ENCODE peak calls at places on chromosome 7, in nine cellular contexts. One of them, this sample, is unnamed.

GRCh38 chr7:82701941-82702340 is 258.4 kb upstream of the CACNA2D1 start:
- DNase-seq in choroid plexus epithelial cell: no peak
- DNase-seq in Peyer's patch: no peak
- DNase-seq in lower lobe of right lung: no peak
- DNase-seq in dorsolateral prefrontal cortex: no peak
- DNase-seq in BE2C: no peak
- DNase-seq in endothelial cell: no peak
- DNase-seq in spleen: no peak
- DNase-seq in neural crest cell: no peak
- DNase-seq in this sample: no peak

GRCh38 chr7:71746004-71746403 is 614.1 kb downstream of the GALNT17 start:
- DNase-seq in Peyer's patch: no peak
- DNase-seq in dorsolateral prefrontal cortex: no peak
- DNase-seq in neural crest cell: no peak
- DNase-seq in lower lobe of right lung: no peak
- DNase-seq in spleen: no peak
- DNase-seq in choroid plexus epithelial cell: no peak
- DNase-seq in BE2C: no peak
- DNase-seq in endothelial cell: no peak
- DNase-seq in this sample: no peak

GRCh38 chr7:4937411-4937810 is 21.6 kb downstream of the MMD2 start:
- DNase-seq in Peyer's patch: no peak
- DNase-seq in choroid plexus epithelial cell: no peak
- DNase-seq in dorsolateral prefrontal cortex: no peak
- DNase-seq in neural crest cell: no peak
- DNase-seq in endothelial cell: no peak
- DNase-seq in spleen: no peak
- DNase-seq in BE2C: no peak
- DNase-seq in lower lobe of right lung: no peak
- DNase-seq in this sample: no peak

GRCh38 chr7:23232966-23233365 is 13.6 kb upstream of the GPNMB start:
- DNase-seq in lower lobe of right lung: no peak
- DNase-seq in BE2C: no peak
- DNase-seq in dorsolateral prefrontal cortex: no peak
- DNase-seq in choroid plexus epithelial cell: no peak
- DNase-seq in Peyer's patch: no peak
- DNase-seq in spleen: no peak
- DNase-seq in neural crest cell: no peak
- DNase-seq in endothelial cell: no peak
- DNase-seq in this sample: no peak

GRCh38 chr7:146902728-146903127 is 786.1 kb downstream of the CNTNAP2 start:
- DNase-seq in neural crest cell: no peak
- DNase-seq in endothelial cell: no peak
- DNase-seq in dorsolateral prefrontal cortex: no peak
- DNase-seq in choroid plexus epithelial cell: no peak
- DNase-seq in lower lobe of right lung: no peak
- DNase-seq in Peyer's patch: no peak
- DNase-seq in BE2C: no peak
- DNase-seq in spleen: no peak
- DNase-seq in this sample: no peak

GRCh38 chr7:2710901-2711551 is 23.0 kb downstream of the AMZ1 start:
- DNase-seq in neural crest cell: no peak
- DNase-seq in endothelial cell: no peak
- DNase-seq in dorsolateral prefrontal cortex: no peak
- DNase-seq in Peyer's patch: peak
- DNase-seq in choroid plexus epithelial cell: peak
- DNase-seq in lower lobe of right lung: no peak
- DNase-seq in spleen: no peak
- DNase-seq in BE2C: no peak
- DNase-seq in this sample: no peak

GRCh38 chr7:27150568-27151340 is 1.6 kb downstream of the HOXA3 start:
- DNase-seq in lower lobe of right lung: peak
- DNase-seq in Peyer's patch: peak
- DNase-seq in endothelial cell: peak
- DNase-seq in neural crest cell: peak
- DNase-seq in BE2C: peak
- DNase-seq in spleen: peak
- DNase-seq in dorsolateral prefrontal cortex: no peak
- DNase-seq in choroid plexus epithelial cell: peak
- DNase-seq in this sample: peak

GRCh38 chr7:48887500-48887899 is 36.8 kb upstream of the CDC14C start:
- DNase-seq in neural crest cell: no peak
- DNase-seq in spleen: no peak
- DNase-seq in Peyer's patch: no peak
- DNase-seq in dorsolateral prefrontal cortex: peak
- DNase-seq in lower lobe of right lung: no peak
- DNase-seq in endothelial cell: no peak
- DNase-seq in BE2C: no peak
- DNase-seq in choroid plexus epithelial cell: peak
- DNase-seq in this sample: no peak

GRCh38 chr7:43511769-43512515 is 71.0 kb upstream of the STK17A start:
- DNase-seq in Peyer's patch: no peak
- DNase-seq in BE2C: no peak
- DNase-seq in spleen: no peak
- DNase-seq in choroid plexus epithelial cell: no peak
- DNase-seq in lower lobe of right lung: no peak
- DNase-seq in endothelial cell: no peak
- DNase-seq in neural crest cell: no peak
- DNase-seq in dorsolateral prefrontal cortex: no peak
- DNase-seq in this sample: no peak

GRCh38 chr7:88306590-88307048 is at the start of gene STEAP4:
- DNase-seq in lower lobe of right lung: peak
- DNase-seq in BE2C: no peak
- DNase-seq in Peyer's patch: no peak
- DNase-seq in spleen: peak
- DNase-seq in dorsolateral prefrontal cortex: peak
- DNase-seq in neural crest cell: peak
- DNase-seq in endothelial cell: peak
- DNase-seq in choroid plexus epithelial cell: peak
- DNase-seq in this sample: peak

DNA sequence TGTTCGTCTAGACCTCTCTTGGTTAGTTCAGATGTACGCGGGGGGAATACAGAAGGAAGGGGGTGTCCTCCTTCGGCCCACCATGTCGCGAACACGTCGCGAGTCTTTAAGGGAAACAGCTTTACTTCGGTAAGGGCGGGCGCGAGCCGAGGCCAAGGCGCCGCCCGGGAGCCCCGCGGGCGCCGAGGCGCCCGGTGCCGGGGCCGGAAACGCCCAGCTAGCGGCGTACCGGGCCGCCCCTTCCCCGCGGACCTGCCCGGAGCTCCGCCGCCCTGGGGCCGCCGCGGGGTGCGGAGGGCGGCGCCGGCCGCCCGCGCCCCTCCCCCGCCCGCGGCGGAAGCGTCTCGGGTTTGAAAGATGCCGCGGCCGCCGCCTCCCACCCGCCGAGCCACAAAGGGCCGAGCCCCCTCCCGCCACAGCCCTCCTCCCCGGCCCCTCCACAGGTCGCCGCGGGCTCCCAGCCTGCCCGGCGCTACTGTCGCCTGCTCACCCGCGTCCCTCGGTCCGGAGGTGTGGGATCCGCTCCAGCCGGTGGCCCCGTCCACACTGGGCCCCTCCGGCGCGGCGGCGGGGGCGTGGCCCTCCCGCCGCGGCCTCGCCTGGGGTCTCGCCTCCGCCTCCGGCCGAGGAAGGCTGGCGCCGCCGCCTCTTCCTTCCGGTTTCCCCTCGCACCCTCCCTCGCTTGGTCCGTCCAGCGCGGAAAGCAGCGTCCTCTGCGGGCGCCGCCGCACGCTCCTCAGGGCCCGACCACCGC is at the start of gene KBTBD2:
- DNase-seq in neural crest cell: peak
- DNase-seq in endothelial cell: peak
- DNase-seq in choroid plexus epithelial cell: peak
- DNase-seq in BE2C: peak
- DNase-seq in spleen: peak
- DNase-seq in lower lobe of right lung: peak
- DNase-seq in Peyer's patch: peak
- DNase-seq in dorsolateral prefrontal cortex: peak
- DNase-seq in this sample: peak
- TF ChIP-seq CTCF in neural crest cell: no peak
- TF ChIP-seq CTCF in endothelial cell: no peak
- TF ChIP-seq CTCF in choroid plexus epithelial cell: no peak
- TF ChIP-seq CTCF in BE2C: no peak
- TF ChIP-seq CTCF in spleen: no peak
- TF ChIP-seq CTCF in lower lobe of right lung: no peak
- TF ChIP-seq CTCF in Peyer's patch: no peak
- TF ChIP-seq CTCF in dorsolateral prefrontal cortex: no peak
- TF ChIP-seq CTCF in this sample: no peak

GRCh38 chr7:33185786-33186185 is 56.4 kb downstream of the BBS9 start:
- DNase-seq in choroid plexus epithelial cell: peak
- DNase-seq in lower lobe of right lung: no peak
- DNase-seq in Peyer's patch: no peak
- DNase-seq in neural crest cell: no peak
- DNase-seq in spleen: no peak
- DNase-seq in BE2C: no peak
- DNase-seq in dorsolateral prefrontal cortex: no peak
- DNase-seq in endothelial cell: peak
- DNase-seq in this sample: no peak
- TF ChIP-seq CTCF in choroid plexus epithelial cell: peak
- TF ChIP-seq CTCF in lower lobe of right lung: peak
- TF ChIP-seq CTCF in Peyer's patch: no peak
- TF ChIP-seq CTCF in neural crest cell: peak
- TF ChIP-seq CTCF in spleen: peak
- TF ChIP-seq CTCF in BE2C: peak
- TF ChIP-seq CTCF in dorsolateral prefrontal cortex: peak
- TF ChIP-seq CTCF in endothelial cell: peak
- TF ChIP-seq CTCF in this sample: peak

GRCh38 chr7:128017460-128017859 is 13.8 kb downstream of the LRRC4 start:
- DNase-seq in spleen: no peak
- DNase-seq in lower lobe of right lung: no peak
- DNase-seq in dorsolateral prefrontal cortex: no peak
- DNase-seq in choroid plexus epithelial cell: no peak
- DNase-seq in neural crest cell: no peak
- DNase-seq in Peyer's patch: no peak
- DNase-seq in BE2C: no peak
- DNase-seq in endothelial cell: no peak
- DNase-seq in this sample: no peak

GRCh38 chr7:128019330-128019729 is 11.9 kb downstream of the LRRC4 start:
- DNase-seq in lower lobe of right lung: no peak
- DNase-seq in choroid plexus epithelial cell: no peak
- DNase-seq in dorsolateral prefrontal cortex: no peak
- DNase-seq in BE2C: no peak
- DNase-seq in neural crest cell: no peak
- DNase-seq in spleen: no peak
- DNase-seq in endothelial cell: no peak
- DNase-seq in Peyer's patch: no peak
- DNase-seq in this sample: no peak

GRCh38 chr7:128021361-128021760 is 9.9 kb downstream of the LRRC4 start:
- DNase-seq in choroid plexus epithelial cell: no peak
- DNase-seq in spleen: no peak
- DNase-seq in endothelial cell: no peak
- DNase-seq in BE2C: no peak
- DNase-seq in neural crest cell: no peak
- DNase-seq in dorsolateral prefrontal cortex: no peak
- DNase-seq in lower lobe of right lung: no peak
- DNase-seq in Peyer's patch: no peak
- DNase-seq in this sample: no peak

GRCh38 chr7:128017880-128018845 is 13.1 kb downstream of the LRRC4 start:
- DNase-seq in spleen: no peak
- DNase-seq in choroid plexus epithelial cell: no peak
- DNase-seq in Peyer's patch: no peak
- DNase-seq in dorsolateral prefrontal cortex: no peak
- DNase-seq in neural crest cell: no peak
- DNase-seq in BE2C: no peak
- DNase-seq in endothelial cell: no peak
- DNase-seq in lower lobe of right lung: peak
- DNase-seq in this sample: no peak

GRCh38 chr7:128020161-128020560 is 11.1 kb downstream of the LRRC4 start:
- DNase-seq in choroid plexus epithelial cell: no peak
- DNase-seq in BE2C: peak
- DNase-seq in dorsolateral prefrontal cortex: no peak
- DNase-seq in lower lobe of right lung: no peak
- DNase-seq in endothelial cell: peak
- DNase-seq in spleen: no peak
- DNase-seq in Peyer's patch: no peak
- DNase-seq in neural crest cell: no peak
- DNase-seq in this sample: no peak
- TF ChIP-seq CTCF in choroid plexus epithelial cell: peak
- TF ChIP-seq CTCF in BE2C: peak
- TF ChIP-seq CTCF in dorsolateral prefrontal cortex: peak
- TF ChIP-seq CTCF in lower lobe of right lung: no peak
- TF ChIP-seq CTCF in endothelial cell: peak
- TF ChIP-seq CTCF in spleen: peak
- TF ChIP-seq CTCF in Peyer's patch: peak
- TF ChIP-seq CTCF in neural crest cell: peak
- TF ChIP-seq CTCF in this sample: peak

GRCh38 chr7:64869912-64870562 is 33.0 kb upstream of the ZNF273 start:
- DNase-seq in neural crest cell: no peak
- DNase-seq in choroid plexus epithelial cell: no peak
- DNase-seq in Peyer's patch: no peak
- DNase-seq in dorsolateral prefrontal cortex: no peak
- DNase-seq in endothelial cell: no peak
- DNase-seq in lower lobe of right lung: no peak
- DNase-seq in BE2C: no peak
- DNase-seq in spleen: no peak
- DNase-seq in this sample: no peak
- TF ChIP-seq CTCF in neural crest cell: no peak
- TF ChIP-seq CTCF in choroid plexus epithelial cell: no peak
- TF ChIP-seq CTCF in Peyer's patch: no peak
- TF ChIP-seq CTCF in dorsolateral prefrontal cortex: no peak
- TF ChIP-seq CTCF in endothelial cell: no peak
- TF ChIP-seq CTCF in lower lobe of right lung: no peak
- TF ChIP-seq CTCF in BE2C: no peak
- TF ChIP-seq CTCF in spleen: no peak
- TF ChIP-seq CTCF in this sample: no peak

GRCh38 chr7:45584261-45585210 is 10.4 kb downstream of the ADCY1 start:
- DNase-seq in neural crest cell: no peak
- DNase-seq in choroid plexus epithelial cell: no peak
- DNase-seq in spleen: peak
- DNase-seq in BE2C: no peak
- DNase-seq in endothelial cell: no peak
- DNase-seq in Peyer's patch: no peak
- DNase-seq in lower lobe of right lung: no peak
- DNase-seq in dorsolateral prefrontal cortex: no peak
- DNase-seq in this sample: no peak
- TF ChIP-seq CTCF in neural crest cell: no peak
- TF ChIP-seq CTCF in choroid plexus epithelial cell: no peak
- TF ChIP-seq CTCF in spleen: no peak
- TF ChIP-seq CTCF in BE2C: peak
- TF ChIP-seq CTCF in endothelial cell: no peak
- TF ChIP-seq CTCF in Peyer's patch: no peak
- TF ChIP-seq CTCF in lower lobe of right lung: no peak
- TF ChIP-seq CTCF in dorsolateral prefrontal cortex: no peak
- TF ChIP-seq CTCF in this sample: peak

DNA sequence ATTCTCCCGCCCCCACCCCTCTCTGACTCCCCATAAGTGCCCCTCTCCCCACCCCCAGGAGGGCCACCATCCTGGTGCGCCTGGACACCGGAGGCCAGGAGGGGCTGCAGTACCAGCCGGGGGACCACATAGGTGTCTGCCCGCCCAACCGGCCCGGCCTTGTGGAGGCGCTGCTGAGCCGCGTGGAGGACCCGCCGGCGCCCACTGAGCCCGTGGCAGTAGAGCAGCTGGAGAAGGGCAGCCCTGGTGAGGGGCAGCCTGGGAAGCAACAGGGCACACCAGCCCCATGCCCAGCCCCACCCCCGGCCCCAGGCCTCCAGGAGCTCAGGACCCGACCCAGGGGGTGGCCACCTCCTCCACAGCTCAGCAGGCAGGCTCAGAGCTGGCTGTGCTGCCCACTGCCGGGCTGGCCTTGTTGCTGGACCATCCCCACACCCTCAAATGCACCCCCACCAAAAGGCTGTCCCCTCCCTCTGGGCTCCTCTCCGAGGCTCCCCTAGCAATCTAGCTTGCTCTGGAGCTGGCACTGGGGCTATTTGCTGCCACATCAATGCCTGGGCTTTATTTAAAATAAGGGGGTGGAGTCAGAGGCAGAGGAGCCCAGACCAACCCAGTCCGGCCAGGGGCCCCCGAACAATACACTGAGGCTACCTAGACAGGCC is 14.8 kb downstream of the ATG9B start:
- DNase-seq in endothelial cell: no peak
- DNase-seq in lower lobe of right lung: no peak
- DNase-seq in dorsolateral prefrontal cortex: no peak
- DNase-seq in Peyer's patch: no peak
- DNase-seq in choroid plexus epithelial cell: no peak
- DNase-seq in BE2C: no peak
- DNase-seq in neural crest cell: no peak
- DNase-seq in spleen: no peak
- DNase-seq in this sample: no peak
- TF ChIP-seq CTCF in endothelial cell: no peak
- TF ChIP-seq CTCF in lower lobe of right lung: no peak
- TF ChIP-seq CTCF in dorsolateral prefrontal cortex: no peak
- TF ChIP-seq CTCF in Peyer's patch: no peak
- TF ChIP-seq CTCF in choroid plexus epithelial cell: no peak
- TF ChIP-seq CTCF in BE2C: no peak
- TF ChIP-seq CTCF in neural crest cell: no peak
- TF ChIP-seq CTCF in spleen: no peak
- TF ChIP-seq CTCF in this sample: no peak

This sample was measured in progenitor cell of endocrine pancreas.